ENCODE peak calls at places on chromosome 20, in four cellular contexts. One of them, this sample, is unnamed.

GRCh38 chr20:26276811-26277210 is 580.2 kb upstream of the ZNF337 start:
- DNase-seq in HS-5: no peak
- DNase-seq in DMS153: no peak
- DNase-seq in LoVo: no peak
- DNase-seq in this sample: peak

GRCh38 chr20:5630071-5630470 is 120.1 kb upstream of the SHLD1 start:
- DNase-seq in HS-5: no peak
- DNase-seq in DMS153: no peak
- DNase-seq in LoVo: no peak
- DNase-seq in this sample: no peak

GRCh38 chr20:39822667-39823066 is 860.5 kb downstream of the DHX35 start:
- DNase-seq in HS-5: peak
- DNase-seq in DMS153: no peak
- DNase-seq in LoVo: peak
- DNase-seq in this sample: peak

GRCh38 chr20:9061434-9061833 is 7.5 kb upstream of the PLCB4 start:
- DNase-seq in HS-5: no peak
- DNase-seq in DMS153: no peak
- DNase-seq in LoVo: no peak
- DNase-seq in this sample: no peak

GRCh38 chr20:15703171-15703911 is 869.9 kb downstream of the KIF16B start:
- DNase-seq in HS-5: peak
- DNase-seq in DMS153: no peak
- DNase-seq in LoVo: peak
- DNase-seq in this sample: no peak

GRCh38 chr20:22447448-22447778 is 137.0 kb downstream of the FOXA2 start:
- DNase-seq in HS-5: no peak
- DNase-seq in DMS153: no peak
- DNase-seq in LoVo: no peak
- DNase-seq in this sample: no peak

GRCh38 chr20:45518282-45518681 is 2.9 kb upstream of the SPINT3 start:
- DNase-seq in HS-5: no peak
- DNase-seq in DMS153: no peak
- DNase-seq in LoVo: peak
- DNase-seq in this sample: no peak

GRCh38 chr20:478949-479429 is 16.7 kb upstream of the TBC1D20 start:
- DNase-seq in HS-5: no peak
- DNase-seq in DMS153: no peak
- DNase-seq in LoVo: peak
- DNase-seq in this sample: peak

GRCh38 chr20:62032606-62033368 is 32.9 kb downstream of the TAF4 start:
- DNase-seq in HS-5: no peak
- DNase-seq in DMS153: no peak
- DNase-seq in LoVo: no peak
- DNase-seq in this sample: no peak

GRCh38 chr20:43516251-43516824 is 8.8 kb downstream of the L3MBTL1 start:
- DNase-seq in HS-5: no peak
- DNase-seq in DMS153: no peak
- DNase-seq in LoVo: no peak
- DNase-seq in this sample: no peak

GRCh38 chr20:60001027-60001567 is 42.9 kb downstream of the CDH26 start:
- DNase-seq in HS-5: no peak
- DNase-seq in DMS153: peak
- DNase-seq in LoVo: no peak
- DNase-seq in this sample: no peak

GRCh38 chr20:34581341-34582189 is 23.0 kb downstream of the MAP1LC3A start:
- DNase-seq in HS-5: no peak
- DNase-seq in DMS153: peak
- DNase-seq in LoVo: no peak
- DNase-seq in this sample: peak

GRCh38 chr20:38143238-38143645 is 21.8 kb downstream of the TGM2 start:
- DNase-seq in HS-5: no peak
- DNase-seq in DMS153: peak
- DNase-seq in LoVo: peak
- DNase-seq in this sample: peak

GRCh38 chr20:61847420-61847748 is 218.3 kb downstream of the TAF4 start:
- DNase-seq in HS-5: no peak
- DNase-seq in DMS153: no peak
- DNase-seq in LoVo: no peak
- DNase-seq in this sample: no peak

GRCh38 chr20:24991897-24992419 is 593 bp downstream of the APMAP start:
- DNase-seq in HS-5: no peak
- DNase-seq in DMS153: no peak
- DNase-seq in LoVo: no peak
- DNase-seq in this sample: peak

GRCh38 chr20:17747431-17747846 is 47.7 kb downstream of the BANF2 start:
- DNase-seq in HS-5: peak
- DNase-seq in DMS153: no peak
- DNase-seq in LoVo: peak
- DNase-seq in this sample: no peak

This sample was measured in cardiac muscle cell.